ENCODE peak calls at places on chromosomes 4 and X, in eight cellular contexts. One of them, this sample, is unnamed.

GRCh38 chr4:186266699-186267467 is 894 bp downstream of the F11 start:
- DNase-seq in PC-3: no peak
- DNase-seq in pulmonary artery endothelial cell: no peak
- DNase-seq in GM06990: no peak
- DNase-seq in AG08395: no peak
- DNase-seq in epithelial cell of esophagus: no peak
- DNase-seq in upper lobe of left lung: peak; percentile 76
- DNase-seq in glomerular endothelial cell: no peak
- DNase-seq in this sample: no peak

GRCh38 chr4:84582988-84583870 is at the start of gene CDS1:
- DNase-seq in AG08395: peak; percentile 17
- DNase-seq in pulmonary artery endothelial cell: no peak
- DNase-seq in GM06990: peak; percentile 27
- DNase-seq in PC-3: peak; percentile 46
- DNase-seq in glomerular endothelial cell: no peak
- DNase-seq in upper lobe of left lung: peak; percentile 91
- DNase-seq in epithelial cell of esophagus: peak; percentile 64
- DNase-seq in this sample: peak; percentile 7

GRCh38 chr4:12692815-12693214 is 791.3 kb downstream of the RAB28 start:
- DNase-seq in upper lobe of left lung: no peak
- DNase-seq in PC-3: no peak
- DNase-seq in GM06990: no peak
- DNase-seq in glomerular endothelial cell: no peak
- DNase-seq in pulmonary artery endothelial cell: no peak
- DNase-seq in epithelial cell of esophagus: peak; percentile 8
- DNase-seq in AG08395: no peak
- DNase-seq in this sample: no peak

GRCh38 chr4:21765810-21766407 is 182.7 kb downstream of the KCNIP4 start:
- DNase-seq in glomerular endothelial cell: peak; percentile 54
- DNase-seq in GM06990: no peak
- DNase-seq in epithelial cell of esophagus: peak; percentile 78
- DNase-seq in PC-3: peak; percentile 79
- DNase-seq in AG08395: peak; percentile 50
- DNase-seq in pulmonary artery endothelial cell: peak; percentile 22
- DNase-seq in upper lobe of left lung: no peak
- DNase-seq in this sample: peak; percentile 48

GRCh38 chr4:80204433-80204832 is 7.1 kb downstream of the PRDM8 start:
- DNase-seq in GM06990: no peak
- DNase-seq in PC-3: no peak
- DNase-seq in epithelial cell of esophagus: no peak
- DNase-seq in glomerular endothelial cell: no peak
- DNase-seq in pulmonary artery endothelial cell: no peak
- DNase-seq in AG08395: no peak
- DNase-seq in upper lobe of left lung: no peak
- DNase-seq in this sample: no peak

GRCh38 chrX:113305496-113305895 is 464.9 kb upstream of the AMOT start:
- DNase-seq in GM06990: no peak
- DNase-seq in PC-3: peak; percentile 11
- DNase-seq in glomerular endothelial cell: no peak
- DNase-seq in epithelial cell of esophagus: peak; percentile 0
- DNase-seq in AG08395: peak; percentile 45
- DNase-seq in upper lobe of left lung: no peak
- DNase-seq in pulmonary artery endothelial cell: no peak
- DNase-seq in this sample: peak; percentile 37

GRCh38 chr4:153676491-153676890 is 7.6 kb upstream of the TLR2 start:
- DNase-seq in glomerular endothelial cell: no peak
- DNase-seq in GM06990: no peak
- DNase-seq in pulmonary artery endothelial cell: no peak
- DNase-seq in AG08395: no peak
- DNase-seq in PC-3: peak; percentile 57
- DNase-seq in upper lobe of left lung: no peak
- DNase-seq in epithelial cell of esophagus: peak; percentile 56
- DNase-seq in this sample: peak; percentile 31

GRCh38 chrX:124001581-124001980 is 40.1 kb downstream of the STAG2 start:
- DNase-seq in PC-3: peak; percentile 63
- DNase-seq in GM06990: no peak
- DNase-seq in glomerular endothelial cell: no peak
- DNase-seq in upper lobe of left lung: no peak
- DNase-seq in pulmonary artery endothelial cell: no peak
- DNase-seq in epithelial cell of esophagus: peak; percentile 8
- DNase-seq in AG08395: no peak
- DNase-seq in this sample: no peak

GRCh38 chr4:66404149-66404548 is 733.9 kb upstream of the EPHA5 start:
- DNase-seq in glomerular endothelial cell: no peak
- DNase-seq in GM06990: no peak
- DNase-seq in PC-3: no peak
- DNase-seq in pulmonary artery endothelial cell: no peak
- DNase-seq in AG08395: no peak
- DNase-seq in upper lobe of left lung: no peak
- DNase-seq in epithelial cell of esophagus: no peak
- DNase-seq in this sample: peak; percentile 6

This sample was measured in EL.